ENCODE peak calls at places on chromosomes 4 and X, in five cellular contexts. B, F, D, K and G are unnamed samples.
A peak's percentile ranks its signal among the peaks of the same experiment; 100 is the strongest.

GRCh38 chr4:187294861-187295260 is 571.2 kb upstream of the FAT1 start:
- DNase-seq in B (no peak), F (no peak), D (no peak), K (no peak), G (no peak)

GRCh38 chrX:40153335-40154221 is 55.8 kb upstream of the BCOR start:
- DNase-seq in B (no peak), F (no peak), D (peak; percentile 78), K (peak; percentile 63), G (no peak)

GRCh38 chrX:10327651-10328050 is 170.9 kb downstream of the CLCN4 start:
- DNase-seq in B (no peak), F (no peak), D (no peak), K (no peak), G (no peak)

GRCh38 chrX:98480606-98481005 is 1596.9 kb downstream of the RPA4 start:
- DNase-seq in B (no peak), F (no peak), D (no peak), K (no peak), G (no peak)

GRCh38 chrX:34629572-34629971 is 27.5 kb downstream of the TMEM47 start:
- DNase-seq in B (no peak), F (peak; percentile 54), D (no peak), K (no peak), G (no peak)

GRCh38 chr4:53196195-53196641 is 169.6 kb downstream of the SCFD2 start:
- DNase-seq in B (no peak), F (no peak), D (no peak), K (no peak), G (no peak)

GRCh38 chr4:145815626-145816025 is 123.0 kb downstream of the ZNF827 start:
- DNase-seq in B (no peak), F (no peak), D (no peak), K (no peak), G (no peak)

GRCh38 chrX:117517994-117518393 is 598.6 kb downstream of the KLHL13 start:
- DNase-seq in B (no peak), F (no peak), D (no peak), K (no peak), G (no peak)

GRCh38 chr4:184471872-184472539 is 2.3 kb downstream of the IRF2 start:
- DNase-seq in B (no peak), F (no peak), D (peak; percentile 36), K (peak; percentile 23), G (no peak)

GRCh38 chr4:24794111-24794860 is 1.1 kb upstream of the SOD3 start:
- DNase-seq in B (no peak), F (no peak), D (no peak), K (no peak), G (no peak)

GRCh38 chrX:150476183-150476699 is 92.2 kb upstream of the MTM1 start:
- DNase-seq in B (no peak), F (peak; percentile 20), D (no peak), K (no peak), G (no peak)

GRCh38 chrX:22063284-22063683 is 31.2 kb downstream of the PHEX start:
- DNase-seq in B (no peak), F (no peak), D (peak; percentile 55), K (no peak), G (no peak)

GRCh38 chrX:14672611-14673172 is 143.4 kb downstream of the GLRA2 start:
- DNase-seq in B (no peak), F (no peak), D (no peak), K (no peak), G (no peak)

GRCh38 chr4:85884251-85884650 is 409.3 kb downstream of the ARHGAP24 start:
- DNase-seq in B (no peak), F (no peak), D (no peak), K (no peak), G (no peak)

GRCh38 chrX:136731798-136732197 is 48.9 kb downstream of the ARHGEF6 start:
- DNase-seq in B (no peak), F (no peak), D (no peak), K (no peak), G (no peak)

GRCh38 chr4:145679991-145680455 is at the start of gene C4orf51:
- DNase-seq in B (no peak), F (peak; percentile 25), D (no peak), K (no peak), G (peak; percentile 15)

GRCh38 chr4:15396157-15396800 is 31.6 kb upstream of the C1QTNF7 start:
- DNase-seq in B (no peak), F (no peak), D (peak; percentile 44), K (peak; percentile 68), G (no peak)

GRCh38 chr4:67198757-67199156 is 346.5 kb downstream of the CENPC start:
- DNase-seq in B (no peak), F (no peak), D (no peak), K (peak; percentile 34), G (peak; percentile 38)

GRCh38 chr4:92303621-92304027 is at the start of gene GRID2:
- DNase-seq in B (peak; percentile 28), F (no peak), D (no peak), K (no peak), G (no peak)

GRCh38 chrX:75603833-75604232 is 81.0 kb upstream of the ZDHHC15 start:
- DNase-seq in B (no peak), F (no peak), D (no peak), K (peak; percentile 16), G (no peak)

GRCh38 chrX:128698528-128698927 is 646.3 kb upstream of the ACTRT1 start:
- DNase-seq in B (no peak), F (no peak), D (no peak), K (no peak), G (no peak)

GRCh38 chr4:4986856-4987255 is 32.4 kb downstream of the CYTL1 start:
- DNase-seq in B (no peak), F (no peak), D (no peak), K (no peak), G (no peak)

GRCh38 chrX:129540068-129540653 is at the start of gene OCRL:
- DNase-seq in B (peak; percentile 81), F (no peak), D (peak; percentile 62), K (peak; percentile 33), G (no peak)

GRCh38 chrX:6446588-6446987 is 88.3 kb downstream of the VCX3A start:
- DNase-seq in B (no peak), F (no peak), D (no peak), K (no peak), G (no peak)

GRCh38 chrX:44744828-44745227 is 99.0 kb upstream of the DUSP21 start:
- DNase-seq in B (no peak), F (no peak), D (no peak), K (no peak), G (no peak)